ENCODE peak calls at places on chromosomes 1 and 21, in six cellular contexts. S is AG08396; U is EH; C is activated naive CD4-positive, alpha-beta T cell treated with anti-CD3 and anti-CD28 coated beads, Interleukin-2, amount 10 ng/mL, durations not matched to agents 7 days and 5 days; P is stimulated activated naive CD8-positive, alpha-beta T cell treated with anti-CD3 and anti-CD28 coated beads, Interleukin-15, amount 100 ng/mL, for 72 hours; Q is astrocyte. L is an unnamed sample.

GRCh38 chr1:85404393-85404792 is 60.6 kb downstream of the DDAH1 start:
- DNase-seq in U (no peak), P (no peak), C (no peak), S (no peak), Q (peak; percentile 58), L (no peak)

GRCh38 chr1:56910441-56910985 is 55.3 kb downstream of the C8B start:
- DNase-seq in P (no peak), C (no peak), S (no peak), Q (no peak), U (no peak), L (no peak)

GRCh38 chr1:90512441-90512840 is 204.7 kb downstream of the BARHL2 start:
- DNase-seq in S (no peak), P (no peak), U (no peak), C (no peak), Q (no peak), L (no peak)

GRCh38 chr1:39103321-39104157 is 77.4 kb downstream of the NDUFS5 start:
- DNase-seq in U (peak; percentile 76), S (peak; percentile 50), C (no peak), P (no peak), Q (peak; percentile 62), L (peak; percentile 80)

GRCh38 chr1:182649041-182649440 is 35.3 kb downstream of the RGS8 start:
- DNase-seq in U (no peak), P (no peak), Q (no peak), S (no peak), C (no peak), L (no peak)

GRCh38 chr1:220498188-220498587 is 29.7 kb upstream of the MARK1 start:
- DNase-seq in C (no peak), P (no peak), S (no peak), Q (peak; percentile 2), U (peak; percentile 31), L (no peak)

GRCh38 chr1:147613506-147613905 is 56.8 kb downstream of the ACP6 start:
- DNase-seq in C (no peak), P (no peak), U (peak; percentile 31), Q (peak; percentile 16), S (no peak), L (no peak)

GRCh38 chr1:155940531-155940992 is 876 bp upstream of the RXFP4 start:
- DNase-seq in C (no peak), Q (peak; percentile 27), P (no peak), S (peak; percentile 33), U (peak; percentile 87), L (peak; percentile 39)

GRCh38 chr1:24918995-24919605 is 11.0 kb downstream of the RUNX3 start:
- DNase-seq in S (no peak), U (no peak), Q (no peak), P (no peak), C (no peak), L (no peak)

GRCh38 chr1:244735854-244736561 is 83.1 kb downstream of the DESI2 start:
- DNase-seq in P (no peak), C (no peak), Q (no peak), S (no peak), U (no peak), L (no peak)

GRCh38 chr1:34270181-34270580 is 93.5 kb downstream of the C1orf94 start:
- DNase-seq in C (no peak), U (no peak), Q (peak; percentile 10), P (no peak), S (no peak), L (no peak)

GRCh38 chr1:220007438-220007837 is 38.9 kb downstream of the EPRS1 start:
- DNase-seq in Q (peak; percentile 46), S (peak; percentile 7), C (no peak), P (no peak), U (peak; percentile 10), L (no peak)

GRCh38 chr1:43861985-43862735 is 71.4 kb upstream of the ARTN start:
- DNase-seq in U (no peak), Q (no peak), S (no peak), P (no peak), C (no peak), L (peak; percentile 21)

GRCh38 chr1:25927541-25928265 is 21.5 kb upstream of the STMN1 start:
- DNase-seq in C (no peak), U (peak; percentile 34), S (no peak), Q (no peak), P (no peak), L (no peak)

GRCh38 chr21:15249285-15249993 is 184.6 kb upstream of the NRIP1 start:
- DNase-seq in C (no peak), U (no peak), P (no peak), Q (peak; percentile 55), S (no peak), L (no peak)

GRCh38 chr1:97145321-97145956 is 423.9 kb downstream of the PTBP2 start:
- DNase-seq in S (peak; percentile 3), C (no peak), P (no peak), U (peak; percentile 89), Q (peak; percentile 99), L (peak; percentile 66)

GRCh38 chr1:63414691-63415090 is 47.3 kb downstream of the ALG6 start:
- DNase-seq in Q (no peak), U (no peak), P (no peak), S (no peak), C (no peak), L (no peak)

GRCh38 chr1:220251272-220251671 is 21.0 kb downstream of the RAB3GAP2 start:
- DNase-seq in P (no peak), U (no peak), S (no peak), C (no peak), Q (no peak), L (no peak)

GRCh38 chr1:5491207-5491904 is 500.9 kb downstream of the NPHP4 start:
- DNase-seq in P (no peak), U (no peak), C (no peak), S (no peak), Q (no peak), L (no peak)

GRCh38 chr21:29360799-29361765 is 62.4 kb downstream of the BACH1 start:
- DNase-seq in U (no peak), Q (no peak), C (no peak), P (no peak), S (no peak), L (no peak)

GRCh38 chr21:33070921-33071877 is 1.3 kb downstream of the OLIG1 start:
- DNase-seq in S (no peak), Q (no peak), C (peak; percentile 39), U (peak; percentile 5), P (peak; percentile 7), L (no peak)